ENCODE peak calls at places on chromosomes 3 and 15, in five cellular contexts. N, P, M, I and S are unnamed samples.

GRCh38 chr3:64651791-64652241 is 36.0 kb downstream of the ADAMTS9 start:
- DNase-seq in P (no peak), M (peak), I (no peak), N (no peak), S (no peak)

GRCh38 chr15:90222538-90222937 is 11.2 kb downstream of the CIB1 start:
- DNase-seq in N (no peak), I (no peak), P (no peak), M (no peak), S (no peak)

GRCh38 chr15:68078365-68078764 is 24.2 kb downstream of the PIAS1 start:
- DNase-seq in P (no peak), I (no peak), N (no peak), M (no peak), S (no peak)

GRCh38 chr15:76904461-76905012 is 603 bp downstream of the SCAPER start:
- DNase-seq in N (peak), P (no peak), M (peak), I (no peak), S (peak)

GRCh38 chr15:89003865-89004725 is 84.2 kb upstream of the ABHD2 start:
- DNase-seq in N (peak), I (no peak), P (peak), M (peak), S (peak)

GRCh38 chr3:47860206-47860605 is 57.3 kb downstream of the DHX30 start:
- DNase-seq in N (no peak), I (no peak), M (no peak), P (no peak), S (no peak)

GRCh38 chr3:32374788-32375595 is 16.7 kb upstream of the CMTM7 start:
- DNase-seq in I (peak), P (peak), M (peak), N (peak), S (peak)

GRCh38 chr15:64792282-64792681 is 16.9 kb upstream of the RBPMS2 start:
- DNase-seq in N (peak), P (no peak), M (no peak), I (no peak), S (no peak)

GRCh38 chr3:108438542-108438941 is 71.9 kb downstream of the MYH15 start:
- DNase-seq in N (no peak), P (no peak), I (no peak), M (no peak), S (no peak)

GRCh38 chr3:183178833-183179549 is 16.5 kb upstream of the LAMP3 start:
- DNase-seq in M (peak), I (no peak), P (no peak), N (peak), S (peak)

GRCh38 chr3:52310861-52311566 is 5.1 kb upstream of the DNAH1 start:
- DNase-seq in P (no peak), N (no peak), M (no peak), I (no peak), S (no peak)

GRCh38 chr3:31516757-31517156 is 16.0 kb upstream of the STT3B start:
- DNase-seq in M (no peak), P (no peak), I (no peak), N (no peak), S (no peak)